ENCODE peak calls at places on chromosome 12, in four cellular contexts. B is HCT116, W is transverse colon, Z is sigmoid colon. Q is an unnamed sample.

GRCh38 chr12:102061096-102061555 is 665 bp downstream of the WASHC3 start:
- DNase-seq in B (no peak), W (no peak), Z (no peak), Q (no peak)

GRCh38 chr12:2284857-2285256 is 232.1 kb downstream of the CACNA1C start:
- DNase-seq in B (peak), W (peak), Z (peak), Q (peak)

GRCh38 chr12:24069532-24070395 is 120.3 kb upstream of the SOX5 start:
- DNase-seq in W (peak), B (no peak), Z (no peak), Q (no peak)

GRCh38 chr12:9036227-9036626 is 46.9 kb downstream of the KLRG1 start:
- DNase-seq in Z (no peak), W (no peak), B (no peak), Q (no peak)

GRCh38 chr12:121806556-121807308 is 2.9 kb downstream of the SETD1B start:
- DNase-seq in W (no peak), Z (no peak), B (no peak), Q (peak)

GRCh38 chr12:72296389-72296788 is 24.2 kb downstream of the TRHDE start:
- DNase-seq in Z (no peak), B (peak), W (no peak), Q (no peak)

GRCh38 chr12:113684053-113684907 is 212.6 kb upstream of the LHX5 start:
- DNase-seq in Z (no peak), W (no peak), B (no peak), Q (no peak)

GRCh38 chr12:109714913-109715244 is 1.3 kb downstream of the FAM222A start:
- DNase-seq in B (no peak), W (no peak), Z (no peak), Q (no peak)

GRCh38 chr12:90908465-90908864 is 46.5 kb downstream of the CCER1 start:
- DNase-seq in W (no peak), Z (no peak), B (no peak), Q (no peak)

GRCh38 chr12:112843272-112843671 is 51.7 kb downstream of the RPH3A start:
- DNase-seq in W (no peak), B (no peak), Z (no peak), Q (no peak)

GRCh38 chr12:53196486-53196885 is 10.6 kb downstream of the ITGB7 start:
- DNase-seq in B (no peak), W (no peak), Z (peak), Q (no peak)

GRCh38 chr12:111546758-111547383 is 52.2 kb downstream of the ATXN2 start:
- DNase-seq in Z (no peak), B (no peak), W (no peak), Q (no peak)

GRCh38 chr12:124110372-124110883 is 137.4 kb downstream of the ZNF664 start:
- DNase-seq in W (no peak), B (no peak), Z (no peak), Q (no peak)

GRCh38 chr12:54222609-54223008 is 33.8 kb upstream of the SMUG1 start:
- DNase-seq in Z (no peak), B (no peak), W (no peak), Q (no peak)

GRCh38 chr12:64098709-64099354 is 123.3 kb downstream of the KICS2 start:
- DNase-seq in B (no peak), W (no peak), Z (peak), Q (peak)

GRCh38 chr12:132766380-132767085 is 4.9 kb upstream of the ANKLE2 start:
- DNase-seq in Z (no peak), W (peak), B (no peak), Q (no peak)

GRCh38 chr12:13536219-13536910 is 339.8 kb downstream of the EMP1 start:
- DNase-seq in W (no peak), B (no peak), Z (no peak), Q (no peak)

GRCh38 chr12:124906606-124907261 is 7.7 kb downstream of the UBC start:
- DNase-seq in W (peak), Z (peak), B (peak), Q (peak)

DNA sequence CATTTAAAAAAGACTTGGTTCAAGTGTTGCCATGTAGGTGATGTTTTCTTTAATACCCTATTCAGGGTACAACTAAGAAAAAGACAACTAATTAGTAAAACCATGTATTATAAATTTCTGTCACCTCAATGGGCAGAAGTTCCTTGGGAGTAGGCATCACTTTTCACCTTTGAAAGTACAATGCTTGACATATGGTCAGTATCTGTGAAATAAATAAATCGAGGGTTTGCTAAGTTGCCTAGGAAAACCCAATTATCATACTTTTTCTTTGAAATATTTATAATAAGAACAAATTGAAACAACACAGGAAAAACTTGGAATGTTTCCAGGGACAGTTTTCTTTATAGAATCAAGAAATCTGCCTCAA is 13.8 kb downstream of the FGD6 start:
- DNase-seq in W (no peak), B (no peak), Z (no peak), Q (no peak)
- H3K4me3 ChIP-seq in W (no peak), B (peak), Z (no peak), Q (no peak)

GRCh38 chr12:130523208-130523607 is 185.5 kb downstream of the PIWIL1 start:
- DNase-seq in W (no peak), Z (no peak), B (no peak), Q (no peak)
- H3K27ac ChIP-seq in W (no peak), Z (no peak), B (no peak), Q (no peak)

GRCh38 chr12:55973598-55974307 is at the start of gene RAB5B:
- DNase-seq in Z (peak), B (peak), W (peak), Q (peak)

GRCh38 chr12:55972045-55972843 is 1.6 kb upstream of the RAB5B start:
- DNase-seq in B (no peak), W (no peak), Z (peak), Q (no peak)

GRCh38 chr12:55972906-55973597 is 826 bp upstream of the RAB5B start:
- DNase-seq in Z (no peak), W (peak), B (no peak), Q (no peak)

GRCh38 chr12:55970775-55971174 is 3.1 kb upstream of the RAB5B start:
- DNase-seq in W (no peak), Z (no peak), B (no peak), Q (no peak)

GRCh38 chr12:55974308-55974724 is 438 bp downstream of the RAB5B start:
- DNase-seq in B (no peak), W (peak), Z (peak), Q (no peak)
- TF ChIP-seq POLR2A in B (no peak), W (no peak), Z (no peak), Q (no peak)

DNA sequence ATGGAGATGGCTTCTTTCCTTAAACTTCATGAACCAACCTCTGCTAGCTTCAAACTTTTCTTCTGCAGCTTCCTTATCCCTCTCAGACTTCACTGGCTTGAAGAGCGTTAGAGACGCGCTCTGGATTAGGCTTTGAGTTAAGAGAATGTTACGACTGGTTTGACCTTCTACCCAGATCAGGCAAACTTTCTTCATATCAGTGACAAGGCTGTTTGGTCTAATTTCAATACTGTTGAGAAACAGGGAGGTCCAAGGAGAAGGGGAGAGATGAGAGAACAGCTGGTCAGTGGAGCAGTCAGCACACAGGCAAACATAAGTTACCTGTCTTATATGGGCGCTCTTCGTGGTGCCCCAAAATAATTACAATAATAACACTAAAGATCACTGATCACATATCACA is 14.9 kb downstream of the SCAF11 start:
- DNase-seq in B (no peak), W (no peak), Z (no peak), Q (no peak)
- H3K4me3 ChIP-seq in B (no peak), W (no peak), Z (no peak), Q (no peak)

DNA sequence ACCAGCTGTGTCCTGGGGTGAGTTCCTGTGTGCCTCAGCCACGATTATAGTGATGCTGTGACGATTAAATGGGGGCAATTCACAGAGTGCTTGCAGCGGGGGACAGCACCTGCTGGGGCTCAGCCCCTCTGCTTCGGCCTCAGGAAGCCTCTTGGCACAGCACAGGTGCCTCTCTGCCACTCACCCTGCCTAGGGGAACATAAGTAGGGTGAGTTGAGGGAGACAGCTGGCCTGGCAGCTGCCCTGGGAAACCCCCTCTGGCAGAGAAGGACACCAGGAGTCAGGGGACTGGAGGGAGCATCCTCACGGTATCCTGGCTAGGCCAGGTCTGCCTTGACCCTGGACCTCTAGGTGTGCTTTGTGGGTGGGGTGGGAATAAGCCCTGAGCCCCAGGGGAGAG is 9.4 kb downstream of the KRT80 start:
- DNase-seq in B (no peak), Z (no peak), W (no peak), Q (no peak)
- H3K27ac ChIP-seq in B (no peak), Z (no peak), W (no peak), Q (no peak)

GRCh38 chr12:6116481-6117021 is 7.9 kb downstream of the VWF start:
- DNase-seq in Z (no peak), B (no peak), W (no peak), Q (peak)
- TF ChIP-seq POLR2A in Z (no peak), B (no peak), W (no peak), Q (no peak)

GRCh38 chr12:40012709-40013108 is 93.2 kb downstream of the SLC2A13 start:
- DNase-seq in Z (no peak), W (no peak), B (no peak), Q (no peak)

GRCh38 chr12:40013292-40013691 is 92.6 kb downstream of the SLC2A13 start:
- DNase-seq in Z (no peak), W (no peak), B (no peak), Q (no peak)

GRCh38 chr12:40013847-40014246 is 92.0 kb downstream of the SLC2A13 start:
- DNase-seq in B (no peak), W (no peak), Z (no peak), Q (no peak)

GRCh38 chr12:40011775-40012129 is 94.1 kb downstream of the SLC2A13 start:
- DNase-seq in B (no peak), W (no peak), Z (no peak), Q (no peak)

DNA sequence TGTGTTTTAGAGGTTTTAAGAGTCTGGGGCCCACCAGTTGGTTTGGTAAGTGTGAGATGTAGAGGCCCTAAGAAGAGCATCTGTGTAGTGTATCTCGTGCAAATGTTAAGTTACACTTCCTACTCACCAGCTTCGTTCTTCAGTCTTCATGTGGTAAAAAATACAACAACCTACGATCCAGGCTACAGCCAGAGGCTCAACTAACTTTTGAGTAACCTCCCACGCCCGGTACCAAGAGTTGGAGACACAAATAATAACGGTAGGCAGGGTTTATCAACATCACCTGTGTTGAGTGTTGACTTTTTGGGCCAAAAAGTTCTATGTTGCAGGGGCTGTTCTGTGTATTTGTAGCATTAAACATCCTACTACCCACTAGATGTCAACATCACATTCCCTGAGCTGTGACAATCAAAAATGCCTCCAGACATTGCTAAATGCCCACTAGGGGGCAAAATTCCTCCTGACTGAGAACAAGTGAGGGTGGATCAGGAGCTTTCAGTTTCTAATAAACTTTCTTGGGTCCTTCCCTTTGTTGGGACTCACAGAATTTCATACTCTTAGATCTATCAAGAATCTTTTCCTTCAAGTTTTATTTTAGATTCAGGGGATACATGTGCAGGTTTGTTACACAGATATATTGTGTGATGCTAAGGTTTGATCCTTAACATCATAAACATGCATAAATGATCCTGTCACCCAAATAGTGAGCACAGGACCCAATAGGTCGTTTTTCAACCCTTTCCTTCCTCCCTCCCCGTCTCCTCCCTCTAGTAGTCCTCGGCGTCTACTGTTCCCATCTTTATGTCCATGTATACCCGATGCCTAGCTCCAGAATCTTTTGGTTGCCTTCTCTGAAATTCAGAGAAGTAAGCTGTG is 94.7 kb downstream of the SLC2A13 start:
- DNase-seq in B (peak), W (peak), Z (peak), Q (peak)
- H3K4me3 ChIP-seq in B (no peak), W (no peak), Z (no peak), Q (no peak)

DNA sequence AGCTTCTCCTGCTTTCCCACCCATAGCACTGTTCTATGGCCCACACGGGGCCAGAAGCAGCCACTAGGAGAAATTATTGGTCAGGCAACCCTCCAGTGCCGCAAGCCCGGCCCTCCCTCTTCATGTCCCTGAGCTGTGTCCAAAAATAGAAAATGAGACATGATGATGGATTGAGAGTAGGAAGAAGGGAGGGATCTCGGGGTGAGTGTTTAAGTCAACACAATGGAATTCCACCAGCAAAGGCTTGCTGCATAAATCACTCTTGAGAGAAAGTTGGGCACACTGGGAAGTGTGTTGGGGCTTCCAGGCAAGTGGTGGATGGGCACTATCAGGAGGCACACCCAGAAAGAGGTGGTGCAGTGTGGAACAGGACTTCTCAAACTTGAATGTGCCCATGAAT is 94.2 kb downstream of the LLPH start:
- DNase-seq in W (no peak), B (peak), Z (no peak), Q (peak)
- H3K27ac ChIP-seq in W (no peak), B (peak), Z (no peak), Q (no peak)

Q was measured in uterus.